ENCODE peak calls at places on chromosome 17, in eight cellular contexts. D is Peyer's patch, J is DND-41, B is tibial artery, H is IMR-90, L is right atrium auricular region, V is mesendoderm, M is heart right ventricle. R is an unnamed sample. For H3K4me1, the result is how much of the 10 kb centered on the place peaks cover.

GRCh38 chr17:29007456-29008455 is 1.9 kb upstream of the SEZ6 start:
- DNase-seq in V (peak), J (no peak), B (no peak), L (no peak), M (no peak), D (no peak), H (peak), R (no peak)

GRCh38 chr17:38967290-38967738 is at the start of gene FBXO47:
- DNase-seq in L (peak), J (no peak), V (peak), M (peak), D (peak), H (peak), B (peak), R (no peak)

GRCh38 chr17:47879028-47879585 is 16.9 kb upstream of the SP2 start:
- DNase-seq in B (no peak), J (no peak), L (no peak), M (no peak), V (no peak), H (peak), D (no peak), R (no peak)

GRCh38 chr17:72501404-72502110 is 380.7 kb downstream of the SOX9 start:
- DNase-seq in J (no peak), B (no peak), L (no peak), H (no peak), V (peak), D (no peak), M (no peak), R (no peak)

GRCh38 chr17:65455972-65456343 is 105.5 kb downstream of the AXIN2 start:
- DNase-seq in B (no peak), M (peak), H (peak), J (peak), D (no peak), L (no peak), V (peak), R (no peak)

GRCh38 chr17:69166957-69167356 is 25.3 kb upstream of the ABCA6 start:
- DNase-seq in D (no peak), M (no peak), J (no peak), H (no peak), L (no peak), V (no peak), B (no peak), R (no peak)

GRCh38 chr17:60909405-60909804 is 231.8 kb downstream of the BCAS3 start:
- DNase-seq in M (no peak), J (no peak), H (peak), B (no peak), V (no peak), D (no peak), L (no peak), R (no peak)

GRCh38 chr17:17073627-17074521 is 31.6 kb downstream of the MPRIP start:
- DNase-seq in H (peak), L (no peak), V (no peak), J (no peak), D (peak), M (no peak), B (no peak), R (no peak)

GRCh38 chr17:32226881-32227280 is 38.8 kb upstream of the RHBDL3 start:
- DNase-seq in B (no peak), V (no peak), D (no peak), M (no peak), J (no peak), L (no peak), H (no peak), R (no peak)

GRCh38 chr17:47941998-47942490 is 673 bp downstream of the PNPO start:
- DNase-seq in D (peak), L (no peak), V (no peak), J (peak), B (no peak), M (no peak), H (no peak), R (peak)

GRCh38 chr17:64315032-64315490 is 52.0 kb upstream of the TEX2 start:
- DNase-seq in J (no peak), B (peak), H (no peak), L (peak), M (peak), V (no peak), D (peak), R (no peak)

GRCh38 chr17:82031885-82032627 is 578 bp downstream of the RAC3 start:
- DNase-seq in L (no peak), M (no peak), B (no peak), V (peak), J (no peak), D (peak), H (no peak), R (peak)

GRCh38 chr17:63418540-63418939 is 27.6 kb downstream of the CYB561 start:
- DNase-seq in D (no peak), M (no peak), V (no peak), J (no peak), L (no peak), H (no peak), B (no peak), R (no peak)

GRCh38 chr17:38333635-38334295 is 10.0 kb downstream of the GPR179 start:
- DNase-seq in H (no peak), J (peak), M (no peak), V (peak), B (no peak), L (no peak), D (peak), R (peak)

GRCh38 chr17:61214753-61215152 is 184.9 kb upstream of the TBX2 start:
- DNase-seq in D (no peak), V (no peak), L (no peak), J (no peak), M (no peak), H (no peak), B (no peak), R (no peak)

GRCh38 chr17:75688209-75688771 is 21.2 kb downstream of the SAP30BP start:
- DNase-seq in M (no peak), J (no peak), V (no peak), B (no peak), H (no peak), D (no peak), L (no peak), R (no peak)

GRCh38 chr17:2068589-2069051 is 13.7 kb downstream of the HIC1 start:
- DNase-seq in M (no peak), V (no peak), D (no peak), L (no peak), H (peak), B (no peak), J (peak), R (no peak)

GRCh38 chr17:34862384-34862783 is 98.9 kb downstream of the CCT6B start:
- DNase-seq in D (no peak), J (no peak), H (no peak), B (no peak), M (no peak), V (peak), L (no peak), R (no peak)

DNA sequence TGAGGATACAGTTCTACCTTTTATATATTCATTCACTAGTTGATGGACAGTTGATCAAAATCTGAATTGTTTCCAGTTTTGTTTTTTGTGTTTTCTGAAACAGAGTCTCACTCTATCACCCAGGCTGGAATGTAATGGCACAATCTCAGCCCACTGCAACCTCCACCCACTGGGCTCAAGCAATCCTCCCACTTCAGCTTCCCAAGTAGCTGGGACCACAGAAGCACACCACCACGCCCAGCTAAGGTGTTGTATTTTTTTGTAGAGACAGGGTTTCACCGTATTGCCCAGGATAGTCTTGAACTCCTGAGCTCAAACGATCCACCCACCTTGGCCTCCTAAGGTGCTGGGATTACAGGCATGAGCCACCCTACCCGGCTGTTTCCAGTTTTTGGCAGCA is 21.0 kb downstream of the LSM12 start:
- DNase-seq in H (no peak), M (no peak), D (no peak), J (no peak), L (no peak), B (no peak), V (no peak), R (no peak)
- H3K4me1 ChIP-seq in H (under half), M (under half), D (under half), J (under half), L (under half), B (under half), V (under half), R (under half)

GRCh38 chr17:50636804-50637195 is 2.1 kb downstream of the ABCC3 start:
- DNase-seq in H (no peak), J (no peak), L (no peak), B (no peak), V (no peak), D (no peak), M (no peak), R (no peak)

GRCh38 chr17:50636145-50636803 is 1.6 kb downstream of the ABCC3 start:
- DNase-seq in H (no peak), J (no peak), V (no peak), M (no peak), D (peak), L (no peak), B (no peak), R (no peak)

GRCh38 chr17:50634915-50635719 is 436 bp downstream of the ABCC3 start:
- DNase-seq in M (no peak), L (no peak), V (no peak), J (no peak), B (no peak), D (no peak), H (no peak), R (no peak)

GRCh38 chr17:50634123-50634914 is at the start of gene ABCC3:
- DNase-seq in H (no peak), J (no peak), B (peak), D (peak), M (no peak), V (no peak), L (no peak), R (no peak)

GRCh38 chr17:50635720-50636144 is 1.1 kb downstream of the ABCC3 start:
- DNase-seq in B (no peak), M (no peak), D (no peak), H (no peak), L (no peak), V (no peak), J (no peak), R (no peak)
- H3K4me1 ChIP-seq in B (half or more), M (under half), D (under half), H (under half), L (under half), V (under half), J (under half), R (under half)

GRCh38 chr17:7220593-7221280 is 999 bp downstream of the ACADVL start:
- DNase-seq in L (no peak), B (peak), J (peak), V (peak), D (peak), H (peak), M (no peak), R (peak)

GRCh38 chr17:7221281-7222092 is 1.7 kb downstream of the ACADVL start:
- DNase-seq in B (no peak), D (no peak), L (no peak), H (no peak), V (no peak), M (no peak), J (no peak), R (peak)

GRCh38 chr17:7219434-7219811 is 213 bp downstream of the DLG4 start:
- DNase-seq in H (no peak), L (no peak), B (no peak), M (no peak), V (no peak), J (no peak), D (no peak), R (no peak)

GRCh38 chr17:7218774-7219173 is 862 bp downstream of the DLG4 start:
- DNase-seq in H (no peak), L (no peak), D (no peak), V (no peak), J (no peak), B (no peak), M (no peak), R (no peak)

DNA sequence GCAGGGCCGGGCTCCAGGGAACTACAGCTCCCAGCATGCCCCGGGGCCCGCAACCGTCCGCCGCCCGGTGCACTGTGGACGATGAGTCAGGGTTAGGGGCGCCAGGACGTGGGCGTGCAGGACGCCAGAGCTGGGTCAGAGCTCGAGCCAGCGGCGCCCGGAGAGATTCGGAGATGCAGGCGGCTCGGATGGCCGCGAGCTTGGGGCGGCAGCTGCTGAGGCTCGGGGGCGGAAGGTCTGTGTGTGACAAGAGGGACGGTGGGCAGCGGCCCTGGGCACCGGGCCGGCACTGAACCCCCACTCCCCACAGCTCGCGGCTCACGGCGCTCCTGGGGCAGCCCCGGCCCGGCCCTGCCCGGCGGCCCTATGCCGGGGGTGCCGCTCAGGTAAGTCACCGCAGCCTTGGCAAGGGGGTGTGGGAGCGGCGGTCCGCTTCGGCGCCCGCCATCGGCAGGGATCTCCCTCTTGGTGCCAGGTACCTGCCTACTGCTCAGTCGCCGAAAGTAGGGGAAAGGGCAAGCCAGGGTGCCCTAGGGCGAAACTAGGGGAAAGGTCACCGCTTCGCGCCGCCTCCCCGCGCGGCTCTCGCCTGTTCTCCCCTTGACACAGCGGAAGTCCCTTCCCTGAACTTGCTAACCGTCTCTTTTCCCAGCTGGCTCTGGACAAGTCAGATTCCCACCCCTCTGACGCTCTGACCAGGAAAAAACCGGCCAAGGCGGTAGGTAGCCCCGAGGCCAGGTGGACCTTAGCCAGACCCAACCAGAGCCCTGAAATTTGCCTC is at the start of the genes ACADVL and DLG4:
- DNase-seq in J (peak), V (peak), B (peak), H (peak), L (peak), D (peak), M (peak), R (peak)
- H3K4me1 ChIP-seq in J (half or more), V (under half), B (under half), H (under half), L (under half), D (under half), M (under half), R (half or more)

DNA sequence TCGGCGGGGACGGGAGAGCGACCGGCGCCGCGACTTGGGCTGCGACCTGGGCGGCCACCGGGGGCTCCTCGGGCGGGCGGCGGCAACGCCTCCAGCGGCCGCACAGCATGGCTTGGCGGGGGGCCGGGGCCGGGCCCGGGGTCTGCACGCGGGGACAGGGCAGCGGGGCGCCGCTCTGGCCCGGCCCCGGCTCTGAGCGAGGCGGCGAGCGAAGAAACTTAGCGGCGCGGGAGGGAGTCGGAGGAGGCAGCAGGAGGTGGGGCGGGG is at the start of gene PLCD3:
- DNase-seq in L (no peak), D (no peak), M (no peak), J (no peak), H (no peak), V (no peak), B (no peak), R (no peak)
- H3K4me1 ChIP-seq in L (under half), D (under half), M (half or more), J (under half), H (under half), V (under half), B (half or more), R (under half)

GRCh38 chr17:57665128-57665527 is 80.0 kb downstream of the CCDC182 start:
- DNase-seq in M (no peak), H (no peak), J (no peak), D (no peak), B (no peak), V (no peak), L (no peak), R (no peak)

GRCh38 chr17:57662021-57662420 is 83.1 kb downstream of the CCDC182 start:
- DNase-seq in D (no peak), B (no peak), H (no peak), V (no peak), L (no peak), J (no peak), M (no peak), R (no peak)

GRCh38 chr17:57665696-57666095 is 79.4 kb downstream of the CCDC182 start:
- DNase-seq in M (no peak), H (no peak), J (no peak), V (no peak), D (no peak), L (no peak), B (no peak), R (no peak)

GRCh38 chr17:57662644-57663308 is 82.3 kb downstream of the CCDC182 start:
- DNase-seq in D (peak), M (peak), H (peak), J (peak), B (peak), V (peak), L (peak), R (peak)

GRCh38 chr17:57663326-57664070 is 81.6 kb downstream of the CCDC182 start:
- DNase-seq in D (peak), L (no peak), J (no peak), B (no peak), M (no peak), V (no peak), H (no peak), R (no peak)
- H3K4me1 ChIP-seq in D (under half), L (under half), J (under half), B (under half), M (under half), V (under half), H (under half), R (half or more)